ENCODE peak calls at places on chromosomes 4 and X, in four cellular contexts. G is CD8-positive, alpha-beta memory T cell; Y is fibroblast of lung; A is ovary. B is an unnamed sample. For H3K4me1, the result is how much of the 10 kb centered on the place peaks cover.

GRCh38 chrX:110665223-110665622 is 130.4 kb downstream of the CHRDL1 start:
- DNase-seq in Y (no peak), A (no peak), G (no peak), B (no peak)

GRCh38 chrX:44675364-44676024 is 132.8 kb upstream of the FUNDC1 start:
- DNase-seq in Y (peak), G (no peak), A (peak), B (peak)

GRCh38 chrX:940691-941090 is 271.8 kb downstream of the CRLF2 start:
- DNase-seq in A (no peak), Y (no peak), G (no peak), B (no peak)

GRCh38 chr4:140721088-140721421 is 35.1 kb downstream of the TBC1D9 start:
- DNase-seq in G (no peak), Y (no peak), A (no peak), B (no peak)

GRCh38 chrX:7077241-7077909 is 70.1 kb upstream of the STS start:
- DNase-seq in Y (no peak), G (no peak), A (no peak), B (no peak)

GRCh38 chr4:146585761-146586333 is 52.8 kb upstream of the POU4F2 start:
- DNase-seq in Y (peak), G (no peak), A (no peak), B (no peak)

GRCh38 chrX:10828640-10829039 is 208.3 kb upstream of the MID1 start:
- DNase-seq in Y (no peak), A (no peak), G (no peak), B (no peak)

GRCh38 chrX:19280636-19281035 is 63.1 kb upstream of the PDHA1 start:
- DNase-seq in Y (no peak), A (no peak), G (no peak), B (no peak)

GRCh38 chr4:170248576-170248975 is 158.8 kb upstream of the AADAT start:
- DNase-seq in Y (no peak), G (no peak), A (no peak), B (no peak)

GRCh38 chr4:124018383-124019317 is 622.1 kb downstream of the SPRY1 start:
- DNase-seq in G (no peak), A (no peak), Y (peak), B (no peak)

GRCh38 chrX:68686684-68687045 is 39.2 kb downstream of the STARD8 start:
- DNase-seq in G (no peak), A (no peak), Y (peak), B (no peak)

GRCh38 chr4:121822796-121823504 is 733 bp downstream of the CCNA2 start:
- DNase-seq in G (peak), A (peak), Y (peak), B (no peak)

GRCh38 chrX:104193485-104193884 is 27.2 kb downstream of the FAM199X start:
- DNase-seq in Y (no peak), A (no peak), G (no peak), B (no peak)

GRCh38 chrX:42246814-42247213 is 323.5 kb upstream of the CASK start:
- DNase-seq in A (no peak), Y (no peak), G (no peak), B (peak)

GRCh38 chrX:137151403-137151802 is 117.6 kb upstream of the GPR101 start:
- DNase-seq in A (no peak), Y (no peak), G (no peak), B (no peak)

GRCh38 chr4:153781717-153782416 is 7.0 kb downstream of the SFRP2 start:
- DNase-seq in Y (peak), G (no peak), A (no peak), B (no peak)

GRCh38 chr4:150305995-150306394 is 227.8 kb downstream of the DCLK2 start:
- DNase-seq in G (no peak), Y (peak), A (no peak), B (no peak)

GRCh38 chr4:40916880-40917279 is 167.1 kb downstream of the NSUN7 start:
- DNase-seq in G (no peak), A (no peak), Y (no peak), B (no peak)

GRCh38 chrX:70219938-70220764 is 14.3 kb upstream of the AWAT1 start:
- DNase-seq in A (peak), G (no peak), Y (peak), B (no peak)

GRCh38 chrX:19670854-19671620 is 155.7 kb upstream of the MAP3K15 start:
- DNase-seq in G (no peak), Y (peak), A (no peak), B (peak)

GRCh38 chr4:80295841-80296240 is 29.4 kb downstream of the FGF5 start:
- DNase-seq in A (no peak), G (no peak), Y (no peak), B (no peak)

GRCh38 chr4:178293601-178294000 is 851.4 kb upstream of the AGA start:
- DNase-seq in A (no peak), Y (no peak), G (no peak), B (no peak)

GRCh38 chr4:73485085-73485484 is 3.5 kb downstream of the AFM start:
- DNase-seq in G (no peak), A (no peak), Y (no peak), B (no peak)

GRCh38 chr4:3408793-3409330 is 32.9 kb upstream of the HGFAC start:
- DNase-seq in G (no peak), Y (no peak), A (no peak), B (peak)

GRCh38 chr4:8525383-8526120 is 54.6 kb upstream of the GPR78 start:
- DNase-seq in Y (peak), G (no peak), A (peak), B (no peak)

GRCh38 chrX:130120746-130121504 is 10.6 kb upstream of the ELF4 start:
- DNase-seq in Y (peak), A (peak), G (peak), B (no peak)

DNA sequence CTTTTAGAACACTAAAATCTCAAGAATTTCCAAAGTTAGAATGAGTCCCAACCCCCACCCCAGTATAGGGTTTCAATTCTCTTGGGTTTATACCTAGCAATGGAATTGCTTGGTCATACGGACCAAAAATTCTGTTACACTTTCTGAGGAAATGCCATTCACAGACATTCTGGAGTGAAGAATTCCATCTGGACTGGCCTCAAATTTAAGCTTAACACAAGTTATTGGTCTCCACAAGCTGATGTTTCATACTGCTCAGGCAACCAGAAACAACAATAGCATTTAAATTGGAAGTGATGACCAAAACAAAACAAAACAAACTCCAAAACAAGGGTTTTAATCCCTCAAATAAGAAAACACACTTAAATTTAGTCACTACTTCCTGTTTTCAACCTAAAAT is 51.1 kb downstream of the GPC4 start:
- DNase-seq in Y (no peak), A (no peak), G (no peak), B (no peak)
- H3K4me1 ChIP-seq in Y (under half), A (under half), G (under half), B (under half)

DNA sequence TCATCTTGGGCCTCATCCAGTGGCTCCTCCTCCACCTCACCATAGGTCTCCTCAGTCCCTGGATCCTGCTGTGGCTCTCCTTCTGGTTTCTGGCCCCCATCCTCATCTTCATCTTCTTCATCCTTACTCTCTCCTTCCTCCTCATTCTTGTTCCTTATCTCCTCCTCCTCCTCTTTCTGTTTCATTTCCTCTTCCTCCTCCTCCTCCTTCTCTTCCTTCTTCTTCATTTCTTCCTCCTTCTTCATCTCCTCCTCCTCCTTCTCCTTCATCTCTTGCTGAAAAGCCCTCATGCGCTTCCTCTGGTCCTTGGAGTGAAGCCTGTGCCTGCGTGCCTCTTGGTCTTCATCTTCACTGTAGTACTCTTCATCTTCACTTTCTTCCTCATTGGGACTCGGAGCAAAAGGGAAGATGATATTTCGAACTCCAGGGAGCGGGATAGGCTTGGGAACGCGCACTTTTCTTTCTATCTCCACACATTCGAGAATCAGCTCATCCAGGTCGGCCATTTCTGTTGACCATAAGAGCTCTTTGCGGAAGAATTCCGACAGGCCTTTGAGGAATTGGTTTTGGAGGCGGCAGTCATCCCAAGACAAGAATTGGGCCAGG is 1.5 kb downstream of the RTL5 start:
- DNase-seq in G (no peak), A (no peak), Y (no peak), B (no peak)
- H3K4me1 ChIP-seq in G (under half), A (under half), Y (under half), B (under half)

DNA sequence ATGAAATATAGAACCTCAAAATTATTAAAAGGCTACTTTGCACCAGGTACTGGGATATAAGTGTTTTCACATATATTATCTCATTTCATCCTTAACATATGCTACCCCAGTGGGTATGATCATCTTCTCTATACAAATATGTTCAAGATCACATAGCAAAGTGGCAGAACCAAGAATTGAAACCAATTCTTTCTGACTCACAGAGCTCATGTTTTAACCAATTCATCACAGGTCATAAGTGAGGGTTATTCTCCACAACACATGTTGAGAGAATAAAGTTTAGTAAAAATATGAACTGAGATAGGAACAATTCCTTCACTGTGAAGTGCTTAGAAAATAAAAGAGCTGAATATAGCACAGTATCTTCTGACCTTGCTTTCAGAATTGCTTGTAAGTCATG is 442.9 kb upstream of the RASGEF1B start:
- DNase-seq in G (no peak), A (no peak), Y (no peak), B (no peak)
- H3K4me1 ChIP-seq in G (under half), A (under half), Y (under half), B (under half)

GRCh38 chrX:38212246-38212645 is 8.4 kb downstream of the SRPX start:
- DNase-seq in A (no peak), Y (no peak), G (no peak), B (no peak)
- H3K4me1 ChIP-seq in A (under half), Y (under half), G (under half), B (under half)

GRCh38 chr4:84917869-84918600 is 48.5 kb downstream of the WDFY3 start:
- DNase-seq in Y (no peak), A (no peak), G (no peak), B (no peak)

GRCh38 chr4:84915396-84915780 is 51.1 kb downstream of the WDFY3 start:
- DNase-seq in A (no peak), Y (peak), G (no peak), B (no peak)

GRCh38 chr4:84916233-84916632 is 50.3 kb downstream of the WDFY3 start:
- DNase-seq in G (no peak), Y (no peak), A (no peak), B (no peak)

GRCh38 chr4:84914686-84915395 is 51.6 kb downstream of the WDFY3 start:
- DNase-seq in A (no peak), Y (no peak), G (no peak), B (no peak)

DNA sequence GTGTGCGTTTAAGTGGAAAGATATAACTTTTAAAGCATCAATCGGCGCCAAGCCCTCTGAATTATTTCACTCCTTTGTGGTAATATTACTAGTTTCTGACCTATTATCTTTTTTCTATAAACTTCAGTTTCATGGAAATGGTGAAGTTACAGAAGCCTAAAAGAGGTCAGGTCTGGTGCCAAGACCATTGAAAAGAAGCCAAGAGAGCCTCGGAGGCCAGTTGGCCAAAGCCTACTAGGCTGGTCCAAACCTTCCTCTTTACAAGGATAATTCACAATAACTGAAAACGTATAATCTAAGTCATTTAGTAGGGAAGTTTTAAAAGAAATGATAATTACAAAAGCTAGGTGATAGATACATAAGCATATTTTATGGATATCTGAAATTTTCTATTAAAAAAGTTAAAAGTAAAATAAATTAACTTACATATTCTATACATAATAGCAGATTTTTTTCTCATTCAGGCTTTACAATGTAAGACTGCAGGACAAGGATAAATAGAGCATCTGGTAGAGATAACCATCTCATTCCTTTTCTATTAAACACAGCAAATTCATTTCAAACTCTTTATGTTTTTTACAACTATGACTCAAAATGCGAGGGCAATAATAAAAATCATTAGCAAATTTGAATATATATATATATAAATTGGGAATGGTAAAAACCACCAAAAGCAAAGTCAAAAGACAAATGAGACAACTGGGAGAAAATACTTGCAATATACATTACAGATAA is 49.2 kb downstream of the WDFY3 start:
- DNase-seq in G (no peak), Y (no peak), A (no peak), B (no peak)
- H3K4me1 ChIP-seq in G (under half), Y (under half), A (under half), B (under half)

DNA sequence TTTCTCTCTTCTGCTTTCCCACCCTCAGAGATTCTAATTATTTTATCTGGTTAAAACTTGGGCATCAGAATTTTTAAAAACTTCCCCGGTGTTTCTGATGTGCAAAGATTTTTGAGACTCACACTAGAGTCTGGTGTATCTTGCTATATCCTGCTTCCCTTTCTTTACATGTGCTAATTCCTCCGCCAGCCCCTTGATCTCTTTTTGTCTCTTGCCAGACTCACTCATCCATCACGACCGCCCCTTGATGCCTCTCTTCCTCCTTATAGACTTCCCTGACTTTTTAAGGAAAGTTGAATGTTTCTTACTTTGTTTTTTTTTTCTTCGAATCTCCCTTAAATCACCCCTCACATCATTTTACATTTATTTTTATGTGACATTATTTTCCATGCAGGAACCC is 274.9 kb upstream of the PITX2 start:
- DNase-seq in Y (no peak), A (no peak), G (no peak), B (no peak)
- H3K4me1 ChIP-seq in Y (under half), A (under half), G (under half), B (under half)

DNA sequence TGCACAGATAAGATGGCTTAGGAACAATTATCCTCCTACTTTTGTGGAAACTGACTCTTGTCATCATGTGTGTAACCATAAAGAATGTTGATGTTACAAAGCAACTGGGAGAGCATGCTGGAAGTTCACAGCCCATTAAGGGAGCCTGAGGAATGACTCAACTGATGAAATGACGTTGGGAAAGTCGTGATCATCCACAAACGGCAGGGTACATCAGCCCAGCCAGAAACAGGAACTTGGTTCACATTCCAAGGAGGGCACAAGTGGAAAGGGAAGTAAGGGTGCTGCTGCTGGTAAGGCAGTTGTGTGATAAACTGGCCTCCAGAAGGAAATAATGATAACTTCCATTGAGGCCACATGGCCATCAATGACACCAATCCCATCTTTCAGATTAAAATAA is 6.7 kb downstream of the TEC start:
- DNase-seq in A (no peak), Y (peak), G (no peak), B (no peak)
- H3K4me1 ChIP-seq in A (under half), Y (under half), G (under half), B (under half)

DNA sequence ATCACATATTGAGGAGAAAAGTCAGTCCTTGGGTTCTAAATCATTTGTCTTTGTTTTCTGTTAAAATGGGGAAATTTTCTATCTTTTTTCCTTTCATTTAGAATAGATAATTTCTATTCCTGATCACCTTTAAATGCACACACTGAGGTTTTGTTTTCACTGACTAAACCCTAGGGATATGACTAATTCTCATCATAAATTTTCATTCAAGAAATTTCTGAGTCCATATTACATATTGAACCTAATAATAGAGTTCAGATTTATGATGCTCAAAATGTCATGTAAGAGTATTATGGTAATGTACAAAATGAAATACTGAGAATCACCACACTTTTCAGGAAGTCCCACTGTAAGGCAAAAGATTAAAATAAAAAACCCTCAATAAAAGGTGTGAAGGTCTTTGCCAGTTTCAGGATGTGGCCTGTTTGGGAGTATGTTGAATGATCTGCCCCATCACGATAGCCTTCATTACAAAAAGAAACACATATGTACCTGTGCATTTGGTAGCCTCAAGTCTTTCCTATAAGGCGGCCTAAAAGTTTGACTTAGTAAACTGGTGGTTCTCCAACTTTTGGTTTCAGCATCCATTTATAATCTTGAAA is 49.4 kb downstream of the LEF1 start:
- DNase-seq in Y (no peak), G (no peak), A (no peak), B (no peak)
- H3K4me1 ChIP-seq in Y (under half), G (half or more), A (under half), B (under half)